ENCODE peak calls at places on chromosomes 4 and X, in five cellular contexts. One of them, this sample, is unnamed.
A peak's percentile ranks its signal among the peaks of the same experiment; 100 is the strongest.

GRCh38 chrX:129798888-129799287 is 19.1 kb downstream of the SASH3 start:
- DNase-seq in epithelial cell of esophagus: peak; percentile 7
- DNase-seq in bronchial epithelial cell: peak; percentile 10
- DNase-seq in A549: no peak
- DNase-seq in astrocyte of the spinal cord: no peak
- DNase-seq in this sample: no peak

GRCh38 chrX:13694359-13694758 is 5.4 kb downstream of the RAB9A start:
- DNase-seq in epithelial cell of esophagus: no peak
- DNase-seq in bronchial epithelial cell: no peak
- DNase-seq in A549: no peak
- DNase-seq in astrocyte of the spinal cord: no peak
- DNase-seq in this sample: no peak

GRCh38 chrX:43225626-43226328 is 430.3 kb upstream of the MAOA start:
- DNase-seq in epithelial cell of esophagus: no peak
- DNase-seq in bronchial epithelial cell: no peak
- DNase-seq in A549: no peak
- DNase-seq in astrocyte of the spinal cord: no peak
- DNase-seq in this sample: no peak

GRCh38 chr4:32789026-32789608 is 2068.9 kb downstream of the PCDH7 start:
- DNase-seq in epithelial cell of esophagus: peak; percentile 95
- DNase-seq in bronchial epithelial cell: peak; percentile 88
- DNase-seq in A549: no peak
- DNase-seq in astrocyte of the spinal cord: peak; percentile 69
- DNase-seq in this sample: no peak

GRCh38 chr4:792729-793108 is 33.2 kb downstream of the CPLX1 start:
- DNase-seq in epithelial cell of esophagus: no peak
- DNase-seq in bronchial epithelial cell: no peak
- DNase-seq in A549: no peak
- DNase-seq in astrocyte of the spinal cord: no peak
- DNase-seq in this sample: peak; percentile 6

GRCh38 chr4:98516441-98517323 is 141.7 kb downstream of the TSPAN5 start:
- DNase-seq in epithelial cell of esophagus: no peak
- DNase-seq in bronchial epithelial cell: no peak
- DNase-seq in A549: no peak
- DNase-seq in astrocyte of the spinal cord: no peak
- DNase-seq in this sample: peak; percentile 54

GRCh38 chr4:101604976-101605375 is 185.6 kb upstream of the BANK1 start:
- DNase-seq in epithelial cell of esophagus: no peak
- DNase-seq in bronchial epithelial cell: no peak
- DNase-seq in A549: no peak
- DNase-seq in astrocyte of the spinal cord: peak; percentile 33
- DNase-seq in this sample: peak; percentile 31

GRCh38 chr4:57550143-57550542 is 440.0 kb upstream of the IGFBP7 start:
- DNase-seq in epithelial cell of esophagus: no peak
- DNase-seq in bronchial epithelial cell: no peak
- DNase-seq in A549: no peak
- DNase-seq in astrocyte of the spinal cord: no peak
- DNase-seq in this sample: no peak

GRCh38 chr4:183242291-183242690 is 77.8 kb downstream of the CLDN22 start:
- DNase-seq in epithelial cell of esophagus: no peak
- DNase-seq in bronchial epithelial cell: no peak
- DNase-seq in A549: no peak
- DNase-seq in astrocyte of the spinal cord: no peak
- DNase-seq in this sample: no peak

GRCh38 chrX:38327775-38328081 is 419 bp upstream of the RPGR start:
- DNase-seq in epithelial cell of esophagus: no peak
- DNase-seq in bronchial epithelial cell: no peak
- DNase-seq in A549: no peak
- DNase-seq in astrocyte of the spinal cord: no peak
- DNase-seq in this sample: no peak

GRCh38 chr4:184067931-184068554 is 149.6 kb downstream of the ENPP6 start:
- DNase-seq in epithelial cell of esophagus: no peak
- DNase-seq in bronchial epithelial cell: no peak
- DNase-seq in A549: no peak
- DNase-seq in astrocyte of the spinal cord: no peak
- DNase-seq in this sample: no peak

GRCh38 chr4:126784966-126785580 is 847.7 kb upstream of the INTU start:
- DNase-seq in epithelial cell of esophagus: peak; percentile 76
- DNase-seq in bronchial epithelial cell: peak; percentile 87
- DNase-seq in A549: no peak
- DNase-seq in astrocyte of the spinal cord: no peak
- DNase-seq in this sample: no peak

GRCh38 chr4:75557696-75558095 is 1.8 kb downstream of the ODAPH start:
- DNase-seq in epithelial cell of esophagus: no peak
- DNase-seq in bronchial epithelial cell: no peak
- DNase-seq in A549: no peak
- DNase-seq in astrocyte of the spinal cord: no peak
- DNase-seq in this sample: no peak

GRCh38 chrX:9943420-9943819 is 23.7 kb upstream of the CLDN34 start:
- DNase-seq in epithelial cell of esophagus: no peak
- DNase-seq in bronchial epithelial cell: no peak
- DNase-seq in A549: no peak
- DNase-seq in astrocyte of the spinal cord: no peak
- DNase-seq in this sample: no peak

GRCh38 chr4:103892616-103893015 is 172.8 kb upstream of the TACR3 start:
- DNase-seq in epithelial cell of esophagus: no peak
- DNase-seq in bronchial epithelial cell: no peak
- DNase-seq in A549: no peak
- DNase-seq in astrocyte of the spinal cord: no peak
- DNase-seq in this sample: no peak

GRCh38 chr4:37946503-37947179 is 13.6 kb upstream of the PTTG2 start:
- DNase-seq in epithelial cell of esophagus: no peak
- DNase-seq in bronchial epithelial cell: no peak
- DNase-seq in A549: no peak
- DNase-seq in astrocyte of the spinal cord: no peak
- DNase-seq in this sample: no peak

GRCh38 chrX:63363788-63364187 is 12.7 kb upstream of the SPIN4 start:
- DNase-seq in epithelial cell of esophagus: no peak
- DNase-seq in bronchial epithelial cell: peak; percentile 4
- DNase-seq in A549: no peak
- DNase-seq in astrocyte of the spinal cord: no peak
- DNase-seq in this sample: no peak

GRCh38 chrX:21126661-21127060 is 247.6 kb upstream of the CNKSR2 start:
- DNase-seq in epithelial cell of esophagus: no peak
- DNase-seq in bronchial epithelial cell: no peak
- DNase-seq in A549: no peak
- DNase-seq in astrocyte of the spinal cord: no peak
- DNase-seq in this sample: no peak

GRCh38 chr4:156188596-156188995 is 234.9 kb upstream of the CTSO start:
- DNase-seq in epithelial cell of esophagus: no peak
- DNase-seq in bronchial epithelial cell: no peak
- DNase-seq in A549: no peak
- DNase-seq in astrocyte of the spinal cord: no peak
- DNase-seq in this sample: peak; percentile 54

GRCh38 chr4:98619197-98619596 is 39.2 kb downstream of the TSPAN5 start:
- DNase-seq in epithelial cell of esophagus: no peak
- DNase-seq in bronchial epithelial cell: no peak
- DNase-seq in A549: no peak
- DNase-seq in astrocyte of the spinal cord: no peak
- DNase-seq in this sample: no peak

GRCh38 chr4:183987987-183988392 is 82.9 kb downstream of the STOX2 start:
- DNase-seq in epithelial cell of esophagus: peak; percentile 96
- DNase-seq in bronchial epithelial cell: peak; percentile 96
- DNase-seq in A549: peak; percentile 76
- DNase-seq in astrocyte of the spinal cord: peak; percentile 92
- DNase-seq in this sample: peak; percentile 79

GRCh38 chr4:183920512-183920911 is 15.4 kb downstream of the STOX2 start:
- DNase-seq in epithelial cell of esophagus: no peak
- DNase-seq in bronchial epithelial cell: no peak
- DNase-seq in A549: no peak
- DNase-seq in astrocyte of the spinal cord: no peak
- DNase-seq in this sample: no peak

GRCh38 chr4:185841451-185841850 is 29.5 kb upstream of the SORBS2 start:
- DNase-seq in epithelial cell of esophagus: no peak
- DNase-seq in bronchial epithelial cell: no peak
- DNase-seq in A549: no peak
- DNase-seq in astrocyte of the spinal cord: no peak
- DNase-seq in this sample: no peak

GRCh38 chr4:87910795-87911194 is 64.7 kb upstream of the SPP1 start:
- DNase-seq in epithelial cell of esophagus: no peak
- DNase-seq in bronchial epithelial cell: no peak
- DNase-seq in A549: no peak
- DNase-seq in astrocyte of the spinal cord: no peak
- DNase-seq in this sample: no peak

GRCh38 chr4:84968936-84969335 is 2.4 kb upstream of the WDFY3 start:
- DNase-seq in epithelial cell of esophagus: no peak
- DNase-seq in bronchial epithelial cell: no peak
- DNase-seq in A549: no peak
- DNase-seq in astrocyte of the spinal cord: no peak
- DNase-seq in this sample: no peak

GRCh38 chr4:94488667-94489066 is 36.9 kb downstream of the PDLIM5 start:
- DNase-seq in epithelial cell of esophagus: peak; percentile 95
- DNase-seq in bronchial epithelial cell: peak; percentile 99
- DNase-seq in A549: peak; percentile 35
- DNase-seq in astrocyte of the spinal cord: peak; percentile 60
- DNase-seq in this sample: peak; percentile 25

GRCh38 chr4:142404191-142404611 is 441.9 kb downstream of the INPP4B start:
- DNase-seq in epithelial cell of esophagus: peak; percentile 77
- DNase-seq in bronchial epithelial cell: peak; percentile 85
- DNase-seq in A549: peak; percentile 20
- DNase-seq in astrocyte of the spinal cord: peak; percentile 88
- DNase-seq in this sample: peak; percentile 70

GRCh38 chr4:39563448-39563847 is 36.2 kb upstream of the UGDH start:
- DNase-seq in epithelial cell of esophagus: peak; percentile 75
- DNase-seq in bronchial epithelial cell: peak; percentile 49
- DNase-seq in A549: no peak
- DNase-seq in astrocyte of the spinal cord: no peak
- DNase-seq in this sample: no peak

GRCh38 chr4:121711263-121712000 is 14.7 kb upstream of the ANXA5 start:
- DNase-seq in epithelial cell of esophagus: peak; percentile 88
- DNase-seq in bronchial epithelial cell: peak; percentile 84
- DNase-seq in A549: peak; percentile 65
- DNase-seq in astrocyte of the spinal cord: peak; percentile 97
- DNase-seq in this sample: peak; percentile 97

GRCh38 chrX:66760648-66761047 is 121.8 kb upstream of the EDA2R start:
- DNase-seq in epithelial cell of esophagus: no peak
- DNase-seq in bronchial epithelial cell: peak; percentile 0
- DNase-seq in A549: no peak
- DNase-seq in astrocyte of the spinal cord: no peak
- DNase-seq in this sample: no peak

GRCh38 chr4:66688674-66689073 is 856.6 kb downstream of the CENPC start:
- DNase-seq in epithelial cell of esophagus: peak; percentile 49
- DNase-seq in bronchial epithelial cell: peak; percentile 46
- DNase-seq in A549: peak; percentile 1
- DNase-seq in astrocyte of the spinal cord: peak; percentile 59
- DNase-seq in this sample: peak; percentile 3

GRCh38 chr4:156255608-156256007 is 301.9 kb upstream of the CTSO start:
- DNase-seq in epithelial cell of esophagus: no peak
- DNase-seq in bronchial epithelial cell: no peak
- DNase-seq in A549: no peak
- DNase-seq in astrocyte of the spinal cord: no peak
- DNase-seq in this sample: no peak

DNA sequence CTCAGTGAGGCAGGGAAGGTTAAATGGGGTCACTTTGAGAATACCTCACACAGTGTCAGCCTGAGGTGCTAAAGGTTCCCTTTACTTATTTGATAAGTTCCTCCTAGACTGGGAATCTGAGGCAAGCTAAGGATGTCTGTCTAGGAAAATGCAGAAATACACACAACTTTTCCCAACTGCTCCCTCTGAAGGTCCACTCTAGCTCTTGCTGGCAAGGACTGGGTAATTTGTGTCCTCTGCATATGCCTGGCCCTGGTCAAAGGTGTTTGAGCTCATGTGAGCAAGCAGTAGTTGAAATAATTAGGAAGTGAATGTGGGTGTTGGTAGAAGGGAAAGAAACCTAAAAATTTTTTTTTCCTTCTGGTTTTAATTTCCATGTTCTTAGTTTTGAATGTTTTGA is 21.3 kb downstream of the TXLNG start:
- DNase-seq in epithelial cell of esophagus: no peak
- DNase-seq in bronchial epithelial cell: no peak
- DNase-seq in A549: no peak
- DNase-seq in astrocyte of the spinal cord: peak; percentile 55
- DNase-seq in this sample: peak; percentile 37
- H3K4me3 ChIP-seq in epithelial cell of esophagus: no peak overlapping the region
- H3K4me3 ChIP-seq in bronchial epithelial cell: no peak overlapping the region
- H3K4me3 ChIP-seq in A549: no peak overlapping the region
- H3K4me3 ChIP-seq in astrocyte of the spinal cord: no peak overlapping the region
- H3K4me3 ChIP-seq in this sample: peak overlapping the region; percentile 57

GRCh38 chrX:120452131-120452530 is 17.0 kb downstream of the LAMP2 start:
- DNase-seq in epithelial cell of esophagus: peak; percentile 30
- DNase-seq in bronchial epithelial cell: no peak
- DNase-seq in A549: peak; percentile 8
- DNase-seq in astrocyte of the spinal cord: peak; percentile 47
- DNase-seq in this sample: peak; percentile 45
- TF ChIP-seq CTCF in epithelial cell of esophagus: peak; percentile 51
- TF ChIP-seq CTCF in bronchial epithelial cell: peak; percentile 22
- TF ChIP-seq CTCF in A549: peak; percentile 23
- TF ChIP-seq CTCF in astrocyte of the spinal cord: peak; percentile 56
- TF ChIP-seq CTCF in this sample: peak; percentile 62

DNA sequence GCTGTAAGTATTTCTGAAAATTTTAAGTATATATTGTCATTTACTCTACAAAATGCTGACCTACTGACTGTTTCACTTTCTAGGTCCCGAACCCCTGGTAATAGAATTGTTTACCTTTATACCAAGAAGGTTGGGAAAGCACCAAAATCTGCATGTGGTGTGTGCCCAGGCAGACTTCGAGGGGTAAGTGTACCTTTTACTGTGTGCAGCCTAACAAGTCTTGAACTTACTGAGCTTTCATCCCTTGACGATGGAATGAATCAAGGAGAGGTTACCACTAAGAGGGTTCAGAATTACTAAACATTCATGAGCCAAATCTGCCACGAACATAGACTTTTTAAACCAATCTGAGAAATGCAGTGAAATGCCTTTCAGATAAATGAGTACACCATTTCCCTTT is 1.6 kb downstream of the RPL34 start:
- DNase-seq in epithelial cell of esophagus: no peak
- DNase-seq in bronchial epithelial cell: no peak
- DNase-seq in A549: no peak
- DNase-seq in astrocyte of the spinal cord: no peak
- DNase-seq in this sample: no peak
- H3K4me3 ChIP-seq in epithelial cell of esophagus: peak overlapping the region; percentile 93
- H3K4me3 ChIP-seq in bronchial epithelial cell: no peak overlapping the region
- H3K4me3 ChIP-seq in A549: peak overlapping the region; percentile 80
- H3K4me3 ChIP-seq in astrocyte of the spinal cord: peak overlapping the region; percentile 85
- H3K4me3 ChIP-seq in this sample: peak overlapping the region; percentile 99

GRCh38 chr4:4860803-4861591 is 1.5 kb downstream of the MSX1 start:
- DNase-seq in epithelial cell of esophagus: no peak
- DNase-seq in bronchial epithelial cell: no peak
- DNase-seq in A549: no peak
- DNase-seq in astrocyte of the spinal cord: peak; percentile 37
- DNase-seq in this sample: peak; percentile 54
- TF ChIP-seq CTCF in epithelial cell of esophagus: no peak
- TF ChIP-seq CTCF in bronchial epithelial cell: no peak
- TF ChIP-seq CTCF in A549: no peak
- TF ChIP-seq CTCF in astrocyte of the spinal cord: no peak
- TF ChIP-seq CTCF in this sample: peak; percentile 22

This sample was measured in AG10803.